ENCODE peak calls at places on chromosomes 5 and 9, in nine cellular contexts. I is GM12878, Q is Peyer's patch, B is IMR-90, A is heart left ventricle, Y is adrenal gland, D is A549, T is ovary, M is stomach. R is an unnamed sample.

GRCh38 chr9:79895232-79895631 is 323.5 kb downstream of the TLE4 start:
- DNase-seq in I (no peak), Q (no peak), B (no peak), A (no peak), Y (no peak), D (no peak), T (no peak), M (no peak), R (no peak)

GRCh38 chr5:62077387-62077786 is 228.6 kb upstream of the KIF2A start:
- DNase-seq in I (no peak), Q (no peak), B (no peak), A (no peak), Y (no peak), D (no peak), T (no peak), M (no peak), R (no peak)

GRCh38 chr9:121445986-121446385 is 53.7 kb downstream of the GGTA1 start:
- DNase-seq in I (no peak), Q (no peak), B (no peak), A (no peak), Y (no peak), D (peak), T (no peak), M (no peak), R (no peak)

GRCh38 chr5:120954255-120954654 is 490.2 kb downstream of the PRR16 start:
- DNase-seq in I (no peak), Q (no peak), B (no peak), A (no peak), Y (no peak), D (no peak), T (no peak), M (no peak), R (no peak)

GRCh38 chr9:16322849-16323248 is 547.6 kb downstream of the BNC2 start:
- DNase-seq in I (no peak), Q (no peak), B (no peak), A (no peak), Y (peak), D (no peak), T (no peak), M (no peak), R (no peak)

GRCh38 chr5:77630246-77631165 is 8.0 kb downstream of the OTP start:
- DNase-seq in I (no peak), Q (peak), B (no peak), A (no peak), Y (no peak), D (peak), T (no peak), M (peak), R (peak)

GRCh38 chr5:135033026-135033861 is 784 bp downstream of the PITX1 start:
- DNase-seq in I (no peak), Q (no peak), B (peak), A (no peak), Y (no peak), D (peak), T (no peak), M (peak), R (no peak)

GRCh38 chr9:113992276-113992951 is 85.7 kb downstream of the AMBP start:
- DNase-seq in I (no peak), Q (no peak), B (no peak), A (peak), Y (peak), D (no peak), T (no peak), M (peak), R (peak)

GRCh38 chr5:53095931-53096525 is 13.5 kb downstream of the MOCS2 start:
- DNase-seq in I (peak), Q (peak), B (peak), A (peak), Y (peak), D (peak), T (peak), M (peak), R (no peak)

GRCh38 chr5:55634204-55634785 is 77.8 kb downstream of the SLC38A9 start:
- DNase-seq in I (no peak), Q (no peak), B (peak), A (peak), Y (no peak), D (no peak), T (peak), M (no peak), R (no peak)

GRCh38 chr9:91071185-91071990 is 269.8 kb downstream of the SYK start:
- DNase-seq in I (no peak), Q (no peak), B (peak), A (no peak), Y (peak), D (peak), T (no peak), M (no peak), R (no peak)

GRCh38 chr5:15683332-15683731 is 183.4 kb downstream of the FBXL7 start:
- DNase-seq in I (no peak), Q (no peak), B (peak), A (peak), Y (no peak), D (peak), T (peak), M (no peak), R (no peak)

GRCh38 chr9:25396828-25397227 is 281.4 kb downstream of the TUSC1 start:
- DNase-seq in I (no peak), Q (no peak), B (no peak), A (no peak), Y (no peak), D (no peak), T (no peak), M (no peak), R (no peak)

GRCh38 chr9:136729144-136729543 is 13.6 kb downstream of the LCN10 start:
- DNase-seq in I (no peak), Q (no peak), B (no peak), A (no peak), Y (no peak), D (peak), T (no peak), M (no peak), R (no peak)

GRCh38 chr5:170627271-170627670 is 123.5 kb downstream of the KCNIP1 start:
- DNase-seq in I (no peak), Q (no peak), B (no peak), A (no peak), Y (no peak), D (no peak), T (no peak), M (no peak), R (peak)

GRCh38 chr5:91296691-91297143 is 86.4 kb downstream of the ARRDC3 start:
- DNase-seq in I (no peak), Q (no peak), B (no peak), A (peak), Y (peak), D (peak), T (no peak), M (peak), R (no peak)

GRCh38 chr5:150538007-150538917 is 30.3 kb downstream of the NDST1 start:
- DNase-seq in I (no peak), Q (no peak), B (peak), A (no peak), Y (no peak), D (no peak), T (no peak), M (no peak), R (peak)

GRCh38 chr9:101486693-101487442 is 46.8 kb upstream of the RNF20 start:
- DNase-seq in I (no peak), Q (no peak), B (peak), A (peak), Y (peak), D (peak), T (peak), M (peak), R (peak)

GRCh38 chr5:141596867-141597266 is 21.9 kb downstream of the DIAPH1 start:
- DNase-seq in I (no peak), Q (no peak), B (no peak), A (no peak), Y (no peak), D (no peak), T (no peak), M (no peak), R (no peak)

GRCh38 chr5:145218982-145219381 is 616.2 kb downstream of the PRELID2 start:
- DNase-seq in I (no peak), Q (no peak), B (no peak), A (no peak), Y (no peak), D (no peak), T (no peak), M (no peak), R (no peak)

GRCh38 chr5:103218164-103218563 is 40.4 kb upstream of the MACIR start:
- DNase-seq in I (no peak), Q (no peak), B (peak), A (no peak), Y (no peak), D (peak), T (no peak), M (no peak), R (no peak)

GRCh38 chr9:70924905-70925547 is 196.4 kb downstream of the TRPM3 start:
- DNase-seq in I (no peak), Q (no peak), B (peak), A (peak), Y (peak), D (peak), T (peak), M (peak), R (no peak)

GRCh38 chr9:85900504-85901201 is 40.3 kb upstream of the NAA35 start:
- DNase-seq in I (no peak), Q (no peak), B (peak), A (no peak), Y (no peak), D (peak), T (no peak), M (no peak), R (no peak)

GRCh38 chr5:181188700-181189362 is 16.2 kb downstream of the TRIM7 start:
- DNase-seq in I (peak), Q (peak), B (peak), A (peak), Y (peak), D (peak), T (peak), M (peak), R (peak)

GRCh38 chr5:90326995-90327394 is 82.6 kb downstream of the CETN3 start:
- DNase-seq in I (no peak), Q (no peak), B (no peak), A (no peak), Y (no peak), D (no peak), T (no peak), M (no peak), R (no peak)

GRCh38 chr5:87079219-87079618 is 188.5 kb upstream of the RASA1 start:
- DNase-seq in I (no peak), Q (no peak), B (no peak), A (no peak), Y (no peak), D (no peak), T (no peak), M (no peak), R (no peak)

GRCh38 chr5:159518361-159518760 is 188.1 kb upstream of the IL12B start:
- DNase-seq in I (no peak), Q (no peak), B (peak), A (no peak), Y (no peak), D (no peak), T (no peak), M (peak), R (no peak)

GRCh38 chr5:44942524-44943001 is 133.8 kb downstream of the MRPS30 start:
- DNase-seq in I (no peak), Q (no peak), B (no peak), A (no peak), Y (no peak), D (no peak), T (no peak), M (no peak), R (no peak)

GRCh38 chr9:116653580-116654355 is 33.3 kb upstream of the TRIM32 start:
- DNase-seq in I (no peak), Q (no peak), B (no peak), A (peak), Y (no peak), D (no peak), T (no peak), M (no peak), R (no peak)

GRCh38 chr9:123073441-123073840 is 40.0 kb downstream of the GPR21 start:
- DNase-seq in I (no peak), Q (no peak), B (no peak), A (no peak), Y (no peak), D (no peak), T (no peak), M (no peak), R (no peak)

GRCh38 chr9:136692190-136693134 is 5.2 kb upstream of the AGPAT2 start:
- DNase-seq in I (no peak), Q (no peak), B (no peak), A (no peak), Y (no peak), D (no peak), T (no peak), M (no peak), R (no peak)

GRCh38 chr9:21015122-21015815 is 16.2 kb downstream of the HACD4 start:
- DNase-seq in I (no peak), Q (no peak), B (peak), A (no peak), Y (no peak), D (no peak), T (no peak), M (no peak), R (no peak)

GRCh38 chr5:135214897-135215616 is 181.0 kb upstream of the PITX1 start:
- DNase-seq in I (no peak), Q (no peak), B (peak), A (no peak), Y (peak), D (no peak), T (no peak), M (peak), R (no peak)

DNA sequence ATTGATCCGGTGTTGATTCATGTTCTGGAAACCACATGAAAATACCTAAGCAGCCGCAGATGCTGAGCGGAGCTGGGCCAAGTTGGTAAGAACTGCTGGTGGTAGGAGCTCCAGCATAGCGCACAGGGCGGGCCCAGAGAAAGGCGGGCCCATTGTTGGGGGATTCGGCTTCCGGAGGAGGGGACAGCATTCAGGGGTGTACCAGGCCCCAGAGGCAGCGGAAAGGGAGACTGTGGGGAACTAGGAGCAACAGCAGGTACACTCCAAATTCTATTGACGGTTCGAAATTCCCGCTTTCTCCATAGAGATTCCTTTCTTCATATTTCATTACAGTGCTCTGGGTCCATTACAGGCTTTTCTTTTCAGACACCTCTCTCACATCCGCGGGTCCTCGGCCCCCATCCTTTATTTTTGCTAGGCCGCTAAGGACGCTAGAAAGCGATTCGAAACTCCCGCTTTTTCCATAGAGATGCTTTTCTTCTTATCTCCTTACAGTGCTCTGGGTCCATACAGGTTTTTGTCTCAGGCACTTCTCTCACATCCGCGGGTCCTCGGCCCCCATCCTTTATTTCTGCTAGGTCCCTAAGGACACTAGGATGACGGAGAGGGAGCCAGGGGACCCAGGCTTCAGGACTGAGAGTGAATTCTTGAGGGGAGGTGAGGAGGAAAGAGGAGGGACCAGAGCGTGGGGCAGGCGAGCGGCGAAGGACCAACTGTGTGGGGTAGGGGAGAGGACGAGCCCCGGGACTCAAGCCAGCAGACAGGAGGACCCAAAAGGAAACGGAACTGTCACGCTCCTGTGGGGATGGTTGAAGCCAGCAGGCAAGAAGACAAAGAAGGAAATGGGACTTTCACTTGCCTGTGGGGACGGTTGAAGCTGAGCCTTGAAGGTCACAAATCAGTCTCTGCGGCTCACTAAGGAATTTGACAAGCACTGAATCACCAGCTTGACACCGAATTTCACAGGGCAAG is at the start of gene CCDC152:
- DNase-seq in I (no peak), Q (no peak), B (peak), A (no peak), Y (peak), D (no peak), T (peak), M (peak), R (no peak)
- TF ChIP-seq POLR2A in I (peak), Q (no peak), B (no peak), A (no peak), Y (no peak), D (no peak), T (no peak), M (no peak), R (no peak)

DNA sequence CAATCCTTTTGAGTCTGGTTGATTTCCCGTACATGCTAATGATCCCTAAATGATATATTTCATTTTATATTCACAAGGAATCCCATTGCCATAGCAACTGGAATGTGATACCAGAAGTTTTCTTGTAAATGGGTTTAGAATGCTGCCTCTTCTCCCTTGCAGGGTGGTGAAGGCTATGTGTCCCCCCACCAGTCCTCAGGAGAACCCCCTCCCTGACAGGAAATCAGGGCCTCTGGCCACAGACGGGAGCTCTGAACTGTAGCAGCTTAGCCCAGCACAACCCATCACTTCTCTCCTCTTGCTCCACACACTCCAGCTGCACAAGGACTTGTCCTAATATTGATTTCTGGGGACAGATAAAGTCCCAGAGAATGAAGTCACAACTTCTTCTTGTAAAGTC is 214.9 kb downstream of the FSTL4 start:
- DNase-seq in I (no peak), Q (no peak), B (no peak), A (no peak), Y (peak), D (no peak), T (no peak), M (no peak), R (peak)
- H3K4me3 ChIP-seq in I (no peak), Q (no peak), B (no peak), A (no peak), Y (no peak), D (no peak), T (no peak), M (no peak), R (no peak)

GRCh38 chr5:73370620-73371583 is 77.7 kb downstream of the FOXD1 start:
- DNase-seq in I (no peak), Q (no peak), B (peak), A (no peak), Y (no peak), D (peak), T (no peak), M (no peak), R (no peak)

GRCh38 chr5:73367650-73368049 is 80.9 kb downstream of the FOXD1 start:
- DNase-seq in I (no peak), Q (no peak), B (peak), A (no peak), Y (no peak), D (no peak), T (no peak), M (no peak), R (no peak)

GRCh38 chr5:73365990-73366667 is 82.4 kb downstream of the FOXD1 start:
- DNase-seq in I (no peak), Q (no peak), B (no peak), A (no peak), Y (no peak), D (no peak), T (no peak), M (no peak), R (no peak)

GRCh38 chr5:73370076-73370475 is 78.5 kb downstream of the FOXD1 start:
- DNase-seq in I (no peak), Q (no peak), B (no peak), A (no peak), Y (no peak), D (no peak), T (no peak), M (no peak), R (no peak)

DNA sequence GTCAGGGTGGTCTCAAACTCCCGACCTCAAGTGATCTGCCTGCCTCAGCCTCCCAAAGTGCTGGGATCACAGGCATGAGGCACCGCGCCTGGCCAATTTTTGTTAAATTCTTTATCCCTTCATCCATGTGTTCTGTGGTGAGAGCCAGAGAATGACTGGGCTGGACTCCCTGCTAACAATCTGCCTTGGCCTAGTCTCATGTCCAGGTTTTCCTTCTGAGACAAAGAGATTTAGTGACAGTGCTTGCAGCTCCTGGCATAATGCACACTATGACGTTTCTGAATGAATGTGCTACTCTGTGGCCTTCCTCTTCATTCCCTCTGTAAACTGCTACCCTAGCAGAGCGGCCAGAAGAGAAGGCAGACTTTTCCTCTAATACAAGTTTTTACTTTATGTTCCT is 79.3 kb downstream of the FOXD1 start:
- DNase-seq in I (no peak), Q (no peak), B (no peak), A (no peak), Y (no peak), D (no peak), T (no peak), M (no peak), R (no peak)
- TF ChIP-seq POLR2A in I (no peak), Q (no peak), B (no peak), A (no peak), Y (no peak), D (no peak), T (no peak), M (no peak), R (no peak)

GRCh38 chr9:89319015-89319905 is 960 bp downstream of the SECISBP2 start:
- DNase-seq in I (no peak), Q (no peak), B (no peak), A (no peak), Y (no peak), D (no peak), T (no peak), M (no peak), R (no peak)
- H3K4me3 ChIP-seq in I (peak), Q (peak), B (peak), A (peak), Y (no peak), D (peak), T (peak), M (peak), R (peak)